ENCODE peak calls at places on chromosome 1, in nine cellular contexts. One of them, this sample, is unnamed.

GRCh38 chr1:174018565-174018964 is 3.6 kb downstream of the RC3H1 start:
- DNase-seq in activated CD8-positive, alpha-beta memory T cell treated with anti-CD3 and anti-CD28 coated beads for 24 hours: no peak
- DNase-seq in PC-3: no peak
- DNase-seq in GM23338: no peak
- DNase-seq in activated CD4-positive, alpha-beta T cell treated with anti-CD3 and anti-CD28 coated beads, Interleukin-2, amount 10 ng/mL, durations not matched to agents 7 days and 5 days: no peak
- DNase-seq in epithelial cell of proximal tubule: no peak
- DNase-seq in GM04504: no peak
- DNase-seq in stimulated activated CD8-positive, alpha-beta memory T cell treated with anti-CD3 and anti-CD28 coated beads, Interleukin-4, amount 100 ng/mL, for 1 hour: no peak
- DNase-seq in RWPE1: no peak
- DNase-seq in this sample: no peak

GRCh38 chr1:219324629-219325367 is 151.1 kb downstream of the LYPLAL1 start:
- DNase-seq in activated CD8-positive, alpha-beta memory T cell treated with anti-CD3 and anti-CD28 coated beads for 24 hours: no peak
- DNase-seq in PC-3: peak; percentile 100
- DNase-seq in GM23338: no peak
- DNase-seq in activated CD4-positive, alpha-beta T cell treated with anti-CD3 and anti-CD28 coated beads, Interleukin-2, amount 10 ng/mL, durations not matched to agents 7 days and 5 days: no peak
- DNase-seq in epithelial cell of proximal tubule: peak; percentile 61
- DNase-seq in GM04504: peak; percentile 67
- DNase-seq in stimulated activated CD8-positive, alpha-beta memory T cell treated with anti-CD3 and anti-CD28 coated beads, Interleukin-4, amount 100 ng/mL, for 1 hour: no peak
- DNase-seq in RWPE1: peak; percentile 86
- DNase-seq in this sample: no peak

GRCh38 chr1:205172729-205173366 is 38.7 kb downstream of the DSTYK start:
- DNase-seq in activated CD8-positive, alpha-beta memory T cell treated with anti-CD3 and anti-CD28 coated beads for 24 hours: no peak
- DNase-seq in PC-3: peak; percentile 98
- DNase-seq in GM23338: no peak
- DNase-seq in activated CD4-positive, alpha-beta T cell treated with anti-CD3 and anti-CD28 coated beads, Interleukin-2, amount 10 ng/mL, durations not matched to agents 7 days and 5 days: no peak
- DNase-seq in epithelial cell of proximal tubule: peak; percentile 62
- DNase-seq in GM04504: peak; percentile 91
- DNase-seq in stimulated activated CD8-positive, alpha-beta memory T cell treated with anti-CD3 and anti-CD28 coated beads, Interleukin-4, amount 100 ng/mL, for 1 hour: no peak
- DNase-seq in RWPE1: peak; percentile 95
- DNase-seq in this sample: no peak

GRCh38 chr1:214224605-214225354 is 56.2 kb upstream of the SMYD2 start:
- DNase-seq in activated CD8-positive, alpha-beta memory T cell treated with anti-CD3 and anti-CD28 coated beads for 24 hours: no peak
- DNase-seq in PC-3: no peak
- DNase-seq in GM23338: peak; percentile 77
- DNase-seq in activated CD4-positive, alpha-beta T cell treated with anti-CD3 and anti-CD28 coated beads, Interleukin-2, amount 10 ng/mL, durations not matched to agents 7 days and 5 days: no peak
- DNase-seq in epithelial cell of proximal tubule: no peak
- DNase-seq in GM04504: no peak
- DNase-seq in stimulated activated CD8-positive, alpha-beta memory T cell treated with anti-CD3 and anti-CD28 coated beads, Interleukin-4, amount 100 ng/mL, for 1 hour: no peak
- DNase-seq in RWPE1: no peak
- DNase-seq in this sample: no peak

GRCh38 chr1:26584022-26584485 is 54.5 kb downstream of the RPS6KA1 start:
- DNase-seq in activated CD8-positive, alpha-beta memory T cell treated with anti-CD3 and anti-CD28 coated beads for 24 hours: no peak
- DNase-seq in PC-3: peak; percentile 40
- DNase-seq in GM23338: peak; percentile 77
- DNase-seq in activated CD4-positive, alpha-beta T cell treated with anti-CD3 and anti-CD28 coated beads, Interleukin-2, amount 10 ng/mL, durations not matched to agents 7 days and 5 days: peak; percentile 20
- DNase-seq in epithelial cell of proximal tubule: no peak
- DNase-seq in GM04504: no peak
- DNase-seq in stimulated activated CD8-positive, alpha-beta memory T cell treated with anti-CD3 and anti-CD28 coated beads, Interleukin-4, amount 100 ng/mL, for 1 hour: no peak
- DNase-seq in RWPE1: no peak
- DNase-seq in this sample: no peak

GRCh38 chr1:88661951-88662664 is 22.0 kb upstream of the PKN2 start:
- DNase-seq in activated CD8-positive, alpha-beta memory T cell treated with anti-CD3 and anti-CD28 coated beads for 24 hours: no peak
- DNase-seq in PC-3: no peak
- DNase-seq in GM23338: peak; percentile 41
- DNase-seq in activated CD4-positive, alpha-beta T cell treated with anti-CD3 and anti-CD28 coated beads, Interleukin-2, amount 10 ng/mL, durations not matched to agents 7 days and 5 days: no peak
- DNase-seq in epithelial cell of proximal tubule: no peak
- DNase-seq in GM04504: no peak
- DNase-seq in stimulated activated CD8-positive, alpha-beta memory T cell treated with anti-CD3 and anti-CD28 coated beads, Interleukin-4, amount 100 ng/mL, for 1 hour: no peak
- DNase-seq in RWPE1: no peak
- DNase-seq in this sample: no peak

GRCh38 chr1:24702511-24703293 is 42.5 kb upstream of the CLIC4 start:
- DNase-seq in activated CD8-positive, alpha-beta memory T cell treated with anti-CD3 and anti-CD28 coated beads for 24 hours: no peak
- DNase-seq in PC-3: peak; percentile 82
- DNase-seq in GM23338: peak; percentile 34
- DNase-seq in activated CD4-positive, alpha-beta T cell treated with anti-CD3 and anti-CD28 coated beads, Interleukin-2, amount 10 ng/mL, durations not matched to agents 7 days and 5 days: no peak
- DNase-seq in epithelial cell of proximal tubule: no peak
- DNase-seq in GM04504: no peak
- DNase-seq in stimulated activated CD8-positive, alpha-beta memory T cell treated with anti-CD3 and anti-CD28 coated beads, Interleukin-4, amount 100 ng/mL, for 1 hour: no peak
- DNase-seq in RWPE1: no peak
- DNase-seq in this sample: no peak

GRCh38 chr1:88088481-88088880 is 595.6 kb upstream of the PKN2 start:
- DNase-seq in activated CD8-positive, alpha-beta memory T cell treated with anti-CD3 and anti-CD28 coated beads for 24 hours: no peak
- DNase-seq in PC-3: no peak
- DNase-seq in GM23338: peak; percentile 50
- DNase-seq in activated CD4-positive, alpha-beta T cell treated with anti-CD3 and anti-CD28 coated beads, Interleukin-2, amount 10 ng/mL, durations not matched to agents 7 days and 5 days: no peak
- DNase-seq in epithelial cell of proximal tubule: no peak
- DNase-seq in GM04504: no peak
- DNase-seq in stimulated activated CD8-positive, alpha-beta memory T cell treated with anti-CD3 and anti-CD28 coated beads, Interleukin-4, amount 100 ng/mL, for 1 hour: no peak
- DNase-seq in RWPE1: no peak
- DNase-seq in this sample: no peak

GRCh38 chr1:167826127-167826526 is 87.8 kb downstream of the ADCY10 start:
- DNase-seq in activated CD8-positive, alpha-beta memory T cell treated with anti-CD3 and anti-CD28 coated beads for 24 hours: no peak
- DNase-seq in PC-3: no peak
- DNase-seq in GM23338: no peak
- DNase-seq in activated CD4-positive, alpha-beta T cell treated with anti-CD3 and anti-CD28 coated beads, Interleukin-2, amount 10 ng/mL, durations not matched to agents 7 days and 5 days: no peak
- DNase-seq in epithelial cell of proximal tubule: no peak
- DNase-seq in GM04504: no peak
- DNase-seq in stimulated activated CD8-positive, alpha-beta memory T cell treated with anti-CD3 and anti-CD28 coated beads, Interleukin-4, amount 100 ng/mL, for 1 hour: no peak
- DNase-seq in RWPE1: no peak
- DNase-seq in this sample: no peak

GRCh38 chr1:232669981-232670763 is 40.2 kb upstream of the SIPA1L2 start:
- DNase-seq in activated CD8-positive, alpha-beta memory T cell treated with anti-CD3 and anti-CD28 coated beads for 24 hours: no peak
- DNase-seq in PC-3: no peak
- DNase-seq in GM23338: no peak
- DNase-seq in activated CD4-positive, alpha-beta T cell treated with anti-CD3 and anti-CD28 coated beads, Interleukin-2, amount 10 ng/mL, durations not matched to agents 7 days and 5 days: no peak
- DNase-seq in epithelial cell of proximal tubule: no peak
- DNase-seq in GM04504: no peak
- DNase-seq in stimulated activated CD8-positive, alpha-beta memory T cell treated with anti-CD3 and anti-CD28 coated beads, Interleukin-4, amount 100 ng/mL, for 1 hour: no peak
- DNase-seq in RWPE1: no peak
- DNase-seq in this sample: no peak

GRCh38 chr1:54464477-54465146 is 58.4 kb upstream of the SSBP3 start:
- DNase-seq in activated CD8-positive, alpha-beta memory T cell treated with anti-CD3 and anti-CD28 coated beads for 24 hours: peak; percentile 59
- DNase-seq in PC-3: no peak
- DNase-seq in GM23338: peak; percentile 60
- DNase-seq in activated CD4-positive, alpha-beta T cell treated with anti-CD3 and anti-CD28 coated beads, Interleukin-2, amount 10 ng/mL, durations not matched to agents 7 days and 5 days: no peak
- DNase-seq in epithelial cell of proximal tubule: no peak
- DNase-seq in GM04504: no peak
- DNase-seq in stimulated activated CD8-positive, alpha-beta memory T cell treated with anti-CD3 and anti-CD28 coated beads, Interleukin-4, amount 100 ng/mL, for 1 hour: no peak
- DNase-seq in RWPE1: no peak
- DNase-seq in this sample: no peak

GRCh38 chr1:22805672-22806038 is 95.0 kb downstream of the EPHB2 start:
- DNase-seq in activated CD8-positive, alpha-beta memory T cell treated with anti-CD3 and anti-CD28 coated beads for 24 hours: no peak
- DNase-seq in PC-3: no peak
- DNase-seq in GM23338: peak; percentile 54
- DNase-seq in activated CD4-positive, alpha-beta T cell treated with anti-CD3 and anti-CD28 coated beads, Interleukin-2, amount 10 ng/mL, durations not matched to agents 7 days and 5 days: no peak
- DNase-seq in epithelial cell of proximal tubule: no peak
- DNase-seq in GM04504: no peak
- DNase-seq in stimulated activated CD8-positive, alpha-beta memory T cell treated with anti-CD3 and anti-CD28 coated beads, Interleukin-4, amount 100 ng/mL, for 1 hour: no peak
- DNase-seq in RWPE1: no peak
- DNase-seq in this sample: no peak

GRCh38 chr1:248596615-248597014 is 885 bp downstream of the OR2T10 start:
- DNase-seq in activated CD8-positive, alpha-beta memory T cell treated with anti-CD3 and anti-CD28 coated beads for 24 hours: no peak
- DNase-seq in PC-3: peak; percentile 22
- DNase-seq in GM23338: no peak
- DNase-seq in activated CD4-positive, alpha-beta T cell treated with anti-CD3 and anti-CD28 coated beads, Interleukin-2, amount 10 ng/mL, durations not matched to agents 7 days and 5 days: no peak
- DNase-seq in epithelial cell of proximal tubule: no peak
- DNase-seq in GM04504: no peak
- DNase-seq in stimulated activated CD8-positive, alpha-beta memory T cell treated with anti-CD3 and anti-CD28 coated beads, Interleukin-4, amount 100 ng/mL, for 1 hour: no peak
- DNase-seq in RWPE1: no peak
- DNase-seq in this sample: no peak

GRCh38 chr1:224666078-224666477 is 50.0 kb downstream of the CNIH3 start:
- DNase-seq in activated CD8-positive, alpha-beta memory T cell treated with anti-CD3 and anti-CD28 coated beads for 24 hours: no peak
- DNase-seq in PC-3: no peak
- DNase-seq in GM23338: no peak
- DNase-seq in activated CD4-positive, alpha-beta T cell treated with anti-CD3 and anti-CD28 coated beads, Interleukin-2, amount 10 ng/mL, durations not matched to agents 7 days and 5 days: no peak
- DNase-seq in epithelial cell of proximal tubule: no peak
- DNase-seq in GM04504: no peak
- DNase-seq in stimulated activated CD8-positive, alpha-beta memory T cell treated with anti-CD3 and anti-CD28 coated beads, Interleukin-4, amount 100 ng/mL, for 1 hour: no peak
- DNase-seq in RWPE1: no peak
- DNase-seq in this sample: no peak

GRCh38 chr1:10724052-10724494 is 72.4 kb downstream of the CASZ1 start:
- DNase-seq in activated CD8-positive, alpha-beta memory T cell treated with anti-CD3 and anti-CD28 coated beads for 24 hours: no peak
- DNase-seq in PC-3: peak; percentile 97
- DNase-seq in GM23338: no peak
- DNase-seq in activated CD4-positive, alpha-beta T cell treated with anti-CD3 and anti-CD28 coated beads, Interleukin-2, amount 10 ng/mL, durations not matched to agents 7 days and 5 days: no peak
- DNase-seq in epithelial cell of proximal tubule: peak; percentile 20
- DNase-seq in GM04504: peak; percentile 3
- DNase-seq in stimulated activated CD8-positive, alpha-beta memory T cell treated with anti-CD3 and anti-CD28 coated beads, Interleukin-4, amount 100 ng/mL, for 1 hour: no peak
- DNase-seq in RWPE1: peak; percentile 53
- DNase-seq in this sample: no peak

GRCh38 chr1:1929639-1930545 is 10.8 kb upstream of the TMEM52 start:
- DNase-seq in activated CD8-positive, alpha-beta memory T cell treated with anti-CD3 and anti-CD28 coated beads for 24 hours: no peak
- DNase-seq in PC-3: no peak
- DNase-seq in GM23338: no peak
- DNase-seq in activated CD4-positive, alpha-beta T cell treated with anti-CD3 and anti-CD28 coated beads, Interleukin-2, amount 10 ng/mL, durations not matched to agents 7 days and 5 days: no peak
- DNase-seq in epithelial cell of proximal tubule: no peak
- DNase-seq in GM04504: no peak
- DNase-seq in stimulated activated CD8-positive, alpha-beta memory T cell treated with anti-CD3 and anti-CD28 coated beads, Interleukin-4, amount 100 ng/mL, for 1 hour: no peak
- DNase-seq in RWPE1: no peak
- DNase-seq in this sample: no peak

GRCh38 chr1:8938232-8939117 is 7.2 kb upstream of the CA6 start:
- DNase-seq in activated CD8-positive, alpha-beta memory T cell treated with anti-CD3 and anti-CD28 coated beads for 24 hours: no peak
- DNase-seq in PC-3: no peak
- DNase-seq in GM23338: peak; percentile 28
- DNase-seq in activated CD4-positive, alpha-beta T cell treated with anti-CD3 and anti-CD28 coated beads, Interleukin-2, amount 10 ng/mL, durations not matched to agents 7 days and 5 days: no peak
- DNase-seq in epithelial cell of proximal tubule: no peak
- DNase-seq in GM04504: no peak
- DNase-seq in stimulated activated CD8-positive, alpha-beta memory T cell treated with anti-CD3 and anti-CD28 coated beads, Interleukin-4, amount 100 ng/mL, for 1 hour: no peak
- DNase-seq in RWPE1: no peak
- DNase-seq in this sample: no peak

GRCh38 chr1:94801919-94802546 is 18.1 kb upstream of the SLC44A3 start:
- DNase-seq in activated CD8-positive, alpha-beta memory T cell treated with anti-CD3 and anti-CD28 coated beads for 24 hours: no peak
- DNase-seq in PC-3: peak; percentile 83
- DNase-seq in GM23338: peak; percentile 67
- DNase-seq in activated CD4-positive, alpha-beta T cell treated with anti-CD3 and anti-CD28 coated beads, Interleukin-2, amount 10 ng/mL, durations not matched to agents 7 days and 5 days: peak; percentile 21
- DNase-seq in epithelial cell of proximal tubule: peak; percentile 69
- DNase-seq in GM04504: peak; percentile 64
- DNase-seq in stimulated activated CD8-positive, alpha-beta memory T cell treated with anti-CD3 and anti-CD28 coated beads, Interleukin-4, amount 100 ng/mL, for 1 hour: no peak
- DNase-seq in RWPE1: peak; percentile 71
- DNase-seq in this sample: no peak

GRCh38 chr1:18037651-18038050 is 69.9 kb upstream of the IGSF21 start:
- DNase-seq in activated CD8-positive, alpha-beta memory T cell treated with anti-CD3 and anti-CD28 coated beads for 24 hours: no peak
- DNase-seq in PC-3: no peak
- DNase-seq in GM23338: no peak
- DNase-seq in activated CD4-positive, alpha-beta T cell treated with anti-CD3 and anti-CD28 coated beads, Interleukin-2, amount 10 ng/mL, durations not matched to agents 7 days and 5 days: no peak
- DNase-seq in epithelial cell of proximal tubule: no peak
- DNase-seq in GM04504: no peak
- DNase-seq in stimulated activated CD8-positive, alpha-beta memory T cell treated with anti-CD3 and anti-CD28 coated beads, Interleukin-4, amount 100 ng/mL, for 1 hour: no peak
- DNase-seq in RWPE1: no peak
- DNase-seq in this sample: no peak

GRCh38 chr1:225998560-225999226 is 450 bp downstream of the SDE2 start:
- DNase-seq in activated CD8-positive, alpha-beta memory T cell treated with anti-CD3 and anti-CD28 coated beads for 24 hours: no peak
- DNase-seq in PC-3: peak; percentile 38
- DNase-seq in GM23338: no peak
- DNase-seq in activated CD4-positive, alpha-beta T cell treated with anti-CD3 and anti-CD28 coated beads, Interleukin-2, amount 10 ng/mL, durations not matched to agents 7 days and 5 days: no peak
- DNase-seq in epithelial cell of proximal tubule: peak; percentile 23
- DNase-seq in GM04504: peak; percentile 14
- DNase-seq in stimulated activated CD8-positive, alpha-beta memory T cell treated with anti-CD3 and anti-CD28 coated beads, Interleukin-4, amount 100 ng/mL, for 1 hour: no peak
- DNase-seq in RWPE1: peak; percentile 53
- DNase-seq in this sample: no peak

GRCh38 chr1:234926574-234927311 is 201.9 kb downstream of the TOMM20 start:
- DNase-seq in activated CD8-positive, alpha-beta memory T cell treated with anti-CD3 and anti-CD28 coated beads for 24 hours: peak; percentile 81
- DNase-seq in PC-3: no peak
- DNase-seq in GM23338: no peak
- DNase-seq in activated CD4-positive, alpha-beta T cell treated with anti-CD3 and anti-CD28 coated beads, Interleukin-2, amount 10 ng/mL, durations not matched to agents 7 days and 5 days: peak; percentile 64
- DNase-seq in epithelial cell of proximal tubule: no peak
- DNase-seq in GM04504: no peak
- DNase-seq in stimulated activated CD8-positive, alpha-beta memory T cell treated with anti-CD3 and anti-CD28 coated beads, Interleukin-4, amount 100 ng/mL, for 1 hour: no peak
- DNase-seq in RWPE1: no peak
- DNase-seq in this sample: no peak

GRCh38 chr1:239856924-239857323 is 234.8 kb upstream of the FMN2 start:
- DNase-seq in activated CD8-positive, alpha-beta memory T cell treated with anti-CD3 and anti-CD28 coated beads for 24 hours: no peak
- DNase-seq in PC-3: no peak
- DNase-seq in GM23338: no peak
- DNase-seq in activated CD4-positive, alpha-beta T cell treated with anti-CD3 and anti-CD28 coated beads, Interleukin-2, amount 10 ng/mL, durations not matched to agents 7 days and 5 days: no peak
- DNase-seq in epithelial cell of proximal tubule: no peak
- DNase-seq in GM04504: no peak
- DNase-seq in stimulated activated CD8-positive, alpha-beta memory T cell treated with anti-CD3 and anti-CD28 coated beads, Interleukin-4, amount 100 ng/mL, for 1 hour: no peak
- DNase-seq in RWPE1: no peak
- DNase-seq in this sample: no peak

GRCh38 chr1:41268154-41268770 is 26.2 kb upstream of the SCMH1 start:
- DNase-seq in activated CD8-positive, alpha-beta memory T cell treated with anti-CD3 and anti-CD28 coated beads for 24 hours: peak; percentile 87
- DNase-seq in PC-3: peak; percentile 79
- DNase-seq in GM23338: peak; percentile 83
- DNase-seq in activated CD4-positive, alpha-beta T cell treated with anti-CD3 and anti-CD28 coated beads, Interleukin-2, amount 10 ng/mL, durations not matched to agents 7 days and 5 days: peak; percentile 70
- DNase-seq in epithelial cell of proximal tubule: peak; percentile 31
- DNase-seq in GM04504: peak; percentile 50
- DNase-seq in stimulated activated CD8-positive, alpha-beta memory T cell treated with anti-CD3 and anti-CD28 coated beads, Interleukin-4, amount 100 ng/mL, for 1 hour: peak; percentile 14
- DNase-seq in RWPE1: peak; percentile 89
- DNase-seq in this sample: peak; percentile 25

GRCh38 chr1:43554444-43554992 is 23.8 kb downstream of the PTPRF start:
- DNase-seq in activated CD8-positive, alpha-beta memory T cell treated with anti-CD3 and anti-CD28 coated beads for 24 hours: no peak
- DNase-seq in PC-3: peak; percentile 62
- DNase-seq in GM23338: peak; percentile 86
- DNase-seq in activated CD4-positive, alpha-beta T cell treated with anti-CD3 and anti-CD28 coated beads, Interleukin-2, amount 10 ng/mL, durations not matched to agents 7 days and 5 days: peak; percentile 61
- DNase-seq in epithelial cell of proximal tubule: no peak
- DNase-seq in GM04504: no peak
- DNase-seq in stimulated activated CD8-positive, alpha-beta memory T cell treated with anti-CD3 and anti-CD28 coated beads, Interleukin-4, amount 100 ng/mL, for 1 hour: no peak
- DNase-seq in RWPE1: no peak
- DNase-seq in this sample: no peak

GRCh38 chr1:245172026-245172425 is 17.2 kb downstream of the KIF26B start:
- DNase-seq in activated CD8-positive, alpha-beta memory T cell treated with anti-CD3 and anti-CD28 coated beads for 24 hours: no peak
- DNase-seq in PC-3: no peak
- DNase-seq in GM23338: no peak
- DNase-seq in activated CD4-positive, alpha-beta T cell treated with anti-CD3 and anti-CD28 coated beads, Interleukin-2, amount 10 ng/mL, durations not matched to agents 7 days and 5 days: no peak
- DNase-seq in epithelial cell of proximal tubule: no peak
- DNase-seq in GM04504: no peak
- DNase-seq in stimulated activated CD8-positive, alpha-beta memory T cell treated with anti-CD3 and anti-CD28 coated beads, Interleukin-4, amount 100 ng/mL, for 1 hour: no peak
- DNase-seq in RWPE1: no peak
- DNase-seq in this sample: no peak

GRCh38 chr1:83113686-83114085 is 885.2 kb downstream of the TTLL7 start:
- DNase-seq in activated CD8-positive, alpha-beta memory T cell treated with anti-CD3 and anti-CD28 coated beads for 24 hours: no peak
- DNase-seq in PC-3: peak; percentile 41
- DNase-seq in GM23338: no peak
- DNase-seq in activated CD4-positive, alpha-beta T cell treated with anti-CD3 and anti-CD28 coated beads, Interleukin-2, amount 10 ng/mL, durations not matched to agents 7 days and 5 days: no peak
- DNase-seq in epithelial cell of proximal tubule: no peak
- DNase-seq in GM04504: no peak
- DNase-seq in stimulated activated CD8-positive, alpha-beta memory T cell treated with anti-CD3 and anti-CD28 coated beads, Interleukin-4, amount 100 ng/mL, for 1 hour: no peak
- DNase-seq in RWPE1: no peak
- DNase-seq in this sample: no peak